ENCODE peak calls at places on chromosomes 12 and 14, in four cellular contexts. I is Peyer's patch, E is sigmoid colon, D is GM23248. W is an unnamed sample.

GRCh38 chr14:101229666-101230065 is 326.1 kb upstream of the RTL1 start:
- DNase-seq in I (no peak), E (no peak), D (no peak), W (no peak)

GRCh38 chr12:106527356-106527755 is 55.4 kb upstream of the RFX4 start:
- DNase-seq in I (no peak), E (no peak), D (peak; percentile 16), W (no peak)

GRCh38 chr12:113174461-113175384 is 10.6 kb downstream of the DDX54 start:
- DNase-seq in I (peak; percentile 80), E (no peak), D (peak; percentile 65), W (peak; percentile 83)

GRCh38 chr14:73209943-73210342 is 27.4 kb upstream of the PAPLN start:
- DNase-seq in I (no peak), E (no peak), D (peak; percentile 35), W (no peak)

GRCh38 chr12:642633-643477 is 20.4 kb downstream of the NINJ2 start:
- DNase-seq in I (peak; percentile 83), E (peak; percentile 87), D (peak; percentile 80), W (peak; percentile 94)

GRCh38 chr12:94748726-94749421 is 98.5 kb upstream of the TMCC3 start:
- DNase-seq in I (no peak), E (no peak), D (no peak), W (no peak)

GRCh38 chr12:27148373-27148772 is 66.0 kb upstream of the C12orf71 start:
- DNase-seq in I (no peak), E (no peak), D (no peak), W (no peak)

GRCh38 chr12:115224031-115224430 is 540.1 kb upstream of the TBX3 start:
- DNase-seq in I (no peak), E (no peak), D (peak; percentile 27), W (no peak)

GRCh38 chr12:104823985-104824441 is 134.1 kb downstream of the SLC41A2 start:
- DNase-seq in I (no peak), E (no peak), D (no peak), W (peak; percentile 71)

GRCh38 chr14:76752744-76753143 is 8.5 kb upstream of the VASH1 start:
- DNase-seq in I (no peak), E (no peak), D (no peak), W (no peak)

GRCh38 chr14:87643005-87643404 is 350.0 kb downstream of the GALC start:
- DNase-seq in I (no peak), E (peak; percentile 68), D (peak; percentile 10), W (no peak)

GRCh38 chr12:32688786-32689185 is 9.7 kb downstream of the DNM1L start:
- DNase-seq in I (no peak), E (no peak), D (no peak), W (no peak)

GRCh38 chr12:51821423-51822260 is 26.9 kb downstream of the FIGNL2 start:
- DNase-seq in I (no peak), E (no peak), D (peak; percentile 63), W (no peak)

GRCh38 chr14:95204705-95205104 is 47.4 kb upstream of the DICER1 start:
- DNase-seq in I (no peak), E (peak; percentile 6), D (no peak), W (no peak)

GRCh38 chr12:118344829-118345228 is 27.9 kb downstream of the TAOK3 start:
- DNase-seq in I (no peak), E (no peak), D (no peak), W (no peak)

GRCh38 chr12:3615862-3616261 is 124.9 kb downstream of the PRMT8 start:
- DNase-seq in I (no peak), E (no peak), D (no peak), W (no peak)

GRCh38 chr12:7557227-7557626 is 53.6 kb upstream of the CD163 start:
- DNase-seq in I (no peak), E (no peak), D (no peak), W (no peak)

GRCh38 chr12:25557830-25558436 is 4.8 kb upstream of the LMNTD1 start:
- DNase-seq in I (no peak), E (no peak), D (peak; percentile 81), W (no peak)

GRCh38 chr12:127548123-127548553 is 718.8 kb upstream of the TMEM132C start:
- DNase-seq in I (no peak), E (no peak), D (peak; percentile 93), W (no peak)

GRCh38 chr14:92471919-92472318 is 41.7 kb upstream of the RIN3 start:
- DNase-seq in I (no peak), E (no peak), D (peak; percentile 69), W (no peak)

GRCh38 chr14:52974406-52974805 is 23.6 kb upstream of the FERMT2 start:
- DNase-seq in I (no peak), E (no peak), D (peak; percentile 15), W (no peak)

GRCh38 chr12:6928703-6929407 is 1.1 kb downstream of the ATN1 start:
- DNase-seq in I (no peak), E (no peak), D (peak; percentile 45), W (peak; percentile 68)

GRCh38 chr12:52212701-52213540 is 20.1 kb upstream of the KRT7 start:
- DNase-seq in I (no peak), E (peak; percentile 54), D (no peak), W (peak; percentile 49)

GRCh38 chr12:57215668-57216013 is 953 bp upstream of the NXPH4 start:
- DNase-seq in I (peak; percentile 33), E (no peak), D (peak; percentile 71), W (no peak)

GRCh38 chr14:96649327-96649601 is 147.1 kb downstream of the PAPOLA start:
- DNase-seq in I (no peak), E (no peak), D (no peak), W (no peak)

GRCh38 chr12:102021540-102022246 is 40.1 kb downstream of the WASHC3 start:
- DNase-seq in I (no peak), E (no peak), D (no peak), W (no peak)

GRCh38 chr12:102022286-102022685 is 39.5 kb downstream of the WASHC3 start:
- DNase-seq in I (no peak), E (no peak), D (no peak), W (no peak)

GRCh38 chr12:102026728-102027127 is 35.1 kb downstream of the WASHC3 start:
- DNase-seq in I (no peak), E (no peak), D (no peak), W (no peak)

GRCh38 chr12:102023343-102023930 is 38.4 kb downstream of the WASHC3 start:
- DNase-seq in I (no peak), E (no peak), D (peak; percentile 65), W (no peak)

DNA sequence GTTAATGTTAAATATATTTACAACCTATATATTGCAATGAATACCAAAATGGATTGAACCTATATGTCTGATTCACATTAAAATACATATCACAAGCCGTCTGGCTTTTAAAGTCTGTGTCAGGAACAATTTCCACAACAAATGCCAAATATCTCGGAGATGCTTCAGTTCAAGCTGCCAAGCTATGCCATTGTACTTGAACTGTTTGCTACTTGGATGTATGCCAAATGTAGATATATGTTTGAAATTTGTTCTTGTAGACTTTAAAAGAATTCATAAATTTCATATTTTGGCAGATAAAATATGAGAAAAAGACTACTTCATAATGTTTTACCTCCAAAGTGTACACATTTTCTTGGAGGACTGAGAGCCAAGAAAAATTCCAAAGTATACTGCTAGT is 37.0 kb downstream of the WASHC3 start:
- DNase-seq in I (no peak), E (no peak), D (no peak), W (no peak)
- H3K9me3 ChIP-seq in I (no peaks in the 10 kb centered on the region), E (no peaks in the 10 kb centered on the region), D (no peaks in the 10 kb centered on the region), W (no peaks in the 10 kb centered on the region)

GRCh38 chr12:83474369-83474768 is 787.7 kb downstream of the TMTC2 start:
- DNase-seq in I (no peak), E (no peak), D (no peak), W (no peak)

GRCh38 chr12:83477289-83477688 is 790.6 kb downstream of the TMTC2 start:
- DNase-seq in I (no peak), E (no peak), D (no peak), W (no peak)

GRCh38 chr12:83476695-83477094 is 790.0 kb downstream of the TMTC2 start:
- DNase-seq in I (no peak), E (no peak), D (no peak), W (no peak)

GRCh38 chr12:83476006-83476405 is 789.3 kb downstream of the TMTC2 start:
- DNase-seq in I (no peak), E (no peak), D (no peak), W (no peak)

GRCh38 chr12:83477706-83478105 is 791.0 kb downstream of the TMTC2 start:
- DNase-seq in I (no peak), E (no peak), D (no peak), W (no peak)
- H3K9me3 ChIP-seq in I (no peaks in the 10 kb centered on the region), E (no peaks in the 10 kb centered on the region), D (no peaks in the 10 kb centered on the region), W (no peaks in the 10 kb centered on the region)

GRCh38 chr14:28820677-28821076 is 54.1 kb downstream of the FOXG1 start:
- DNase-seq in I (no peak), E (no peak), D (no peak), W (no peak)

GRCh38 chr14:28823245-28823644 is 56.7 kb downstream of the FOXG1 start:
- DNase-seq in I (no peak), E (no peak), D (no peak), W (no peak)

GRCh38 chr14:28821993-28822392 is 55.4 kb downstream of the FOXG1 start:
- DNase-seq in I (no peak), E (no peak), D (no peak), W (no peak)
- H3K9me3 ChIP-seq in I (peaks cover 12% of the 10 kb centered on the region), E (no peaks in the 10 kb centered on the region), D (peaks cover 5% of the 10 kb centered on the region), W (peaks cover 12% of the 10 kb centered on the region)

GRCh38 chr12:14418526-14418925 is 53.0 kb downstream of the ATF7IP start:
- DNase-seq in I (no peak), E (no peak), D (peak; percentile 56), W (no peak)

GRCh38 chr12:14422516-14423230 is 57.2 kb downstream of the ATF7IP start:
- DNase-seq in I (no peak), E (no peak), D (no peak), W (no peak)

GRCh38 chr12:14416658-14417057 is 51.2 kb downstream of the ATF7IP start:
- DNase-seq in I (no peak), E (no peak), D (peak; percentile 62), W (no peak)

GRCh38 chr12:14417717-14418116 is 52.2 kb downstream of the ATF7IP start:
- DNase-seq in I (peak; percentile 71), E (peak; percentile 77), D (peak; percentile 80), W (no peak)
- H3K9me3 ChIP-seq in I (no peaks in the 10 kb centered on the region), E (no peaks in the 10 kb centered on the region), D (no peaks in the 10 kb centered on the region), W (no peaks in the 10 kb centered on the region)

GRCh38 chr12:34343345-34343744 is 321.0 kb downstream of the ALG10 start:
- DNase-seq in I (no peak), E (no peak), D (no peak), W (no peak)

GRCh38 chr12:34346372-34347034 is 324.2 kb downstream of the ALG10 start:
- DNase-seq in I (no peak), E (no peak), D (no peak), W (no peak)

GRCh38 chr12:34345801-34346200 is 323.5 kb downstream of the ALG10 start:
- DNase-seq in I (no peak), E (no peak), D (no peak), W (no peak)

GRCh38 chr12:34343766-34344165 is 321.5 kb downstream of the ALG10 start:
- DNase-seq in I (no peak), E (no peak), D (no peak), W (no peak)

GRCh38 chr12:34344851-34345522 is 322.7 kb downstream of the ALG10 start:
- DNase-seq in I (no peak), E (no peak), D (no peak), W (no peak)
- H3K9me3 ChIP-seq in I (peaks cover 53% of the 10 kb centered on the region), E (no peaks in the 10 kb centered on the region), D (no peaks in the 10 kb centered on the region), W (no peaks in the 10 kb centered on the region)

W was measured in upper lobe of right lung.